ENCODE peak calls at places on chromosomes 11 and 22, in seven cellular contexts. G is esophagus squamous epithelium, S is tibial nerve, U is Peyer's patch, M is IMR-90, B is endothelial cell of umbilical vein, D is psoas muscle. T is an unnamed sample.

GRCh38 chr22:40922484-40923303 is 28.5 kb upstream of the RBX1 start:
- DNase-seq in D (no peak), B (peak), S (no peak), U (no peak), M (peak), G (no peak), T (peak)

GRCh38 chr22:24601217-24602104 is 1.5 kb upstream of the GGT1 start:
- DNase-seq in B (no peak), U (peak), D (no peak), M (no peak), S (no peak), G (no peak), T (peak)

GRCh38 chr11:44002191-44003093 is 45.3 kb upstream of the ACCSL start:
- DNase-seq in U (peak), S (no peak), M (no peak), G (no peak), B (no peak), D (no peak), T (no peak)

GRCh38 chr11:45247433-45247832 is 38.7 kb downstream of the SYT13 start:
- DNase-seq in M (no peak), S (no peak), U (no peak), D (no peak), G (no peak), B (no peak), T (no peak)

GRCh38 chr11:62921573-62922188 is 518 bp upstream of the CHRM1 start:
- DNase-seq in B (no peak), G (no peak), U (no peak), M (peak), D (no peak), S (no peak), T (no peak)

GRCh38 chr11:115256326-115257197 is 247.7 kb downstream of the CADM1 start:
- DNase-seq in S (no peak), U (no peak), D (no peak), G (no peak), B (no peak), M (no peak), T (no peak)

GRCh38 chr11:120547871-120548681 is 36.5 kb downstream of the GRIK4 start:
- DNase-seq in M (peak), B (peak), D (peak), S (peak), G (no peak), U (peak), T (peak)

GRCh38 chr22:41603873-41604332 is 14.3 kb upstream of the PMM1 start:
- DNase-seq in S (no peak), D (no peak), U (peak), M (no peak), B (no peak), G (no peak), T (peak)

GRCh38 chr11:122882809-122883681 is 486 bp downstream of the JHY start:
- DNase-seq in D (peak), M (peak), G (no peak), S (peak), U (peak), B (peak), T (no peak)

GRCh38 chr22:41245917-41246499 is 5.3 kb upstream of the CHADL start:
- DNase-seq in U (no peak), D (no peak), S (no peak), B (no peak), M (no peak), G (no peak), T (no peak)

GRCh38 chr22:49102367-49102766 is 725.3 kb downstream of the BRD1 start:
- DNase-seq in B (no peak), M (no peak), U (no peak), G (no peak), S (no peak), D (no peak), T (no peak)

GRCh38 chr11:72573380-72573949 is 100.8 kb downstream of the PDE2A start:
- DNase-seq in U (peak), M (peak), G (no peak), B (peak), S (no peak), D (no peak), T (peak)

GRCh38 chr22:22556995-22557925 is 1.8 kb downstream of the PRAME start:
- DNase-seq in D (no peak), G (no peak), S (no peak), M (no peak), U (no peak), B (no peak), T (no peak)

GRCh38 chr22:37636186-37636948 is 3.1 kb upstream of the SH3BP1 start:
- DNase-seq in U (peak), M (peak), G (no peak), D (no peak), B (no peak), S (no peak), T (peak)

GRCh38 chr11:17735823-17736772 is 1.5 kb downstream of the KCNC1 start:
- DNase-seq in M (no peak), G (no peak), B (no peak), S (no peak), U (peak), D (peak), T (no peak)

GRCh38 chr11:34358258-34358665 is 452 bp upstream of the ABTB2 start:
- DNase-seq in G (no peak), U (peak), B (peak), M (peak), D (no peak), S (no peak), T (peak)

GRCh38 chr11:111922803-111923202 is 4.1 kb downstream of the C11orf52 start:
- DNase-seq in U (no peak), G (no peak), D (no peak), S (no peak), B (peak), M (peak), T (no peak)

GRCh38 chr11:47236482-47236881 is 12.1 kb downstream of the ACP2 start:
- DNase-seq in S (no peak), G (no peak), B (peak), U (no peak), M (peak), D (no peak), T (peak)

GRCh38 chr11:72393303-72393702 is 41.0 kb downstream of the CLPB start:
- DNase-seq in U (no peak), M (no peak), S (no peak), B (no peak), D (no peak), G (no peak), T (no peak)

GRCh38 chr11:100874203-100874602 is 187.1 kb downstream of the ARHGAP42 start:
- DNase-seq in M (no peak), D (no peak), B (no peak), U (no peak), S (no peak), G (no peak), T (no peak)

GRCh38 chr22:23066200-23067022 is 3.9 kb upstream of the GNAZ start:
- DNase-seq in U (peak), G (no peak), S (no peak), D (peak), B (no peak), M (no peak), T (no peak)

GRCh38 chr22:37765498-37765897 is 42.2 kb upstream of the GCAT start:
- DNase-seq in S (no peak), D (no peak), U (no peak), M (no peak), B (no peak), G (no peak), T (no peak)

GRCh38 chr11:28770806-28771205 is 662.6 kb downstream of the METTL15 start:
- DNase-seq in M (peak), B (no peak), U (no peak), G (no peak), S (no peak), D (no peak), T (no peak)

GRCh38 chr11:47512701-47513100 is 40.2 kb downstream of the CELF1 start:
- DNase-seq in U (no peak), D (no peak), M (no peak), S (no peak), B (no peak), G (no peak), T (no peak)

GRCh38 chr11:103733889-103734288 is 302.6 kb upstream of the DDI1 start:
- DNase-seq in G (no peak), U (no peak), S (no peak), M (no peak), D (no peak), B (no peak), T (no peak)

GRCh38 chr22:17785185-17786184 is 11.2 kb upstream of the BID start:
- DNase-seq in S (no peak), B (peak), D (peak), U (peak), G (no peak), M (no peak), T (peak)

GRCh38 chr11:63680842-63681207 is 475 bp upstream of the RTN3 start:
- DNase-seq in M (no peak), U (no peak), G (no peak), S (no peak), B (no peak), D (no peak), T (no peak)

GRCh38 chr11:44505591-44506054 is 59.8 kb upstream of the CD82 start:
- DNase-seq in B (no peak), D (no peak), U (no peak), S (no peak), G (no peak), M (peak), T (no peak)

GRCh38 chr11:57586711-57587110 is 10.8 kb upstream of the SERPING1 start:
- DNase-seq in D (no peak), G (no peak), U (no peak), M (no peak), B (no peak), S (no peak), T (no peak)

GRCh38 chr11:45102810-45103621 is 43.4 kb upstream of the PRDM11 start:
- DNase-seq in M (peak), D (peak), B (peak), U (peak), S (no peak), G (no peak), T (peak)

GRCh38 chr11:120858740-120859139 is 165.2 kb upstream of the TBCEL start:
- DNase-seq in D (no peak), M (peak), S (no peak), B (peak), U (no peak), G (no peak), T (no peak)

GRCh38 chr11:57751676-57752253 is at the start of gene BTBD18:
- DNase-seq in U (peak), B (peak), M (peak), S (no peak), D (no peak), G (no peak), T (peak)

GRCh38 chr11:13277719-13278619 is at the start of gene BMAL1:
- DNase-seq in G (no peak), U (peak), M (no peak), D (peak), B (no peak), S (peak), T (peak)

GRCh38 chr22:26805131-26805530 is 147.7 kb downstream of the MIAT start:
- DNase-seq in D (no peak), S (no peak), G (no peak), U (no peak), B (no peak), M (peak), T (peak)

GRCh38 chr22:39482768-39483167 is 19.3 kb upstream of the MIEF1 start:
- DNase-seq in M (peak), D (no peak), U (no peak), S (no peak), B (peak), G (no peak), T (no peak)

GRCh38 chr11:749731-750130 is 2.5 kb downstream of the TALDO1 start:
- DNase-seq in S (no peak), B (no peak), U (no peak), D (no peak), M (no peak), G (no peak), T (no peak)
- H3K27ac ChIP-seq in S (no peak), B (no peak), U (no peak), D (no peak), M (no peak), G (peak), T (no peak)

GRCh38 chr11:127013550-127013949 is 13.0 kb upstream of the KIRREL3 start:
- DNase-seq in S (no peak), G (no peak), B (no peak), D (no peak), U (no peak), M (no peak), T (no peak)
- H3K27ac ChIP-seq in S (no peak), G (no peak), B (no peak), D (no peak), U (no peak), M (no peak), T (no peak)

DNA sequence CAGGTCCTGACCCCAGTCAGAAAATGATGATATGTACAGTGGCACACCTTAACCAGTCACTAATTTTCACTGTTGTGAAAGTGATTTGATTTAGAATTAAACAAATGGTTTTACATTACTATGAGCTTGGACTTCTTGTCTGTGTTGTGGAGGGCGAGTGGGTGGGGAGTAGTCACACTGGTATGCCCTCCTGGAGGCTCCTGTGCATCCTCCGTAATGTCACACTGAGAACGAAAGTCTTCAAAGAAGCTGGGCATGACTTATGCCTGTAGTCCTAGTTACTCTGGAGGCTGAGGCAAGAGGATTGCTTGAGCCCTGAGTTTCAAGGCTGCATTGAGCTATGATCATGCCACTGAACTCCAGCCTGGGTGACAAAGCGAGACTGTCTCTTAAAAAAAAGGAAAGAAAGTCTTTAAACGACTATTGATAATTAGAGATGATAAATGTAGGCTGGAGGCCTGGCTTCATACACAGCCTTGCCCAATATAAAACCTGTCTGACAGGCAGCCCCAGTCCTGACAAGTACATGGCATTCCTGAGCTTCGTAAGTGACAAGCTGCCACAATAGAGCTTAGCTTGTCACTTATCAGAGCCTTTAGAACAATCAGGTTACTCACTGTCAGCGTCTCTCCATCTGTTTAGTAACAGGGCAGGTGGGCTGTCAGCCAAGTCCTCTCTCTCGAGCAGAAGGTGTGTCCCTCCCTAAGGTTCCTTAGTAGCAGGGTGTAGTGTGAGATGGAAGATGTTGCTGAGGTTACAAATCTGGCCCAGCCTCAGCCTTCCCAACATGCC is 5.0 kb upstream of the LIMK2 start:
- DNase-seq in G (no peak), U (peak), S (no peak), M (no peak), B (no peak), D (peak), T (no peak)
- H3K27ac ChIP-seq in G (peak), U (no peak), S (no peak), M (no peak), B (no peak), D (peak), T (no peak)

GRCh38 chr11:9313648-9314290 is 624 bp downstream of the TMEM41B start:
- DNase-seq in M (peak), G (no peak), U (peak), D (no peak), B (peak), S (no peak), T (no peak)
- H3K27ac ChIP-seq in M (peak), G (peak), U (peak), D (peak), B (peak), S (peak), T (peak)

DNA sequence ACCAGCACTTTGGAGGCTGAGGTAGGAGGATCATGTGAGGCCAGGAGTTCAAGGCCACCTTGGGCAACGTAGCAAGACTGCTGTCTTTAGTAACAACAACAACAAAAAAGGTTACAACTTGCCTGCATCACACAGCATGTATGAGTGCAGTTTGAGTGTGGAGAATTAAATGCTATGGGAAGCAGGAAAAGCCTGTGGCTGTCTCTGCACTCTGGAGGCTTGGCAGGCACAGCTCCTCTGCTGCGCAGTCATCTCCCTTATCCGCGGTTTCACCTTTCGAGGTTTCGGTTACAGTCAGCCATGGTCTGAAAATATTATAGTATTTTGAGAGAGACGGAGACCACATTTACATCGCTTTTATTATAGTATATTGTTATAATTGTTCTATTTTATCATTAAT is 2.9 kb downstream of the MICAL2 start:
- DNase-seq in M (peak), S (no peak), G (no peak), B (no peak), D (no peak), U (no peak), T (no peak)
- H3K27ac ChIP-seq in M (peak), S (peak), G (peak), B (no peak), D (no peak), U (peak), T (no peak)

GRCh38 chr11:26087095-26087935 is 244.6 kb upstream of the ANO3 start:
- DNase-seq in M (no peak), U (no peak), S (no peak), G (no peak), D (no peak), B (no peak), T (no peak)

GRCh38 chr11:26079966-26080365 is 252.0 kb upstream of the ANO3 start:
- DNase-seq in S (no peak), D (no peak), G (no peak), M (no peak), B (no peak), U (no peak), T (no peak)

GRCh38 chr11:26088391-26088790 is 243.5 kb upstream of the ANO3 start:
- DNase-seq in U (no peak), B (peak), M (peak), D (no peak), G (no peak), S (no peak), T (no peak)

GRCh38 chr11:26078217-26078821 is 253.6 kb upstream of the ANO3 start:
- DNase-seq in U (no peak), D (no peak), M (peak), S (no peak), G (no peak), B (no peak), T (no peak)

DNA sequence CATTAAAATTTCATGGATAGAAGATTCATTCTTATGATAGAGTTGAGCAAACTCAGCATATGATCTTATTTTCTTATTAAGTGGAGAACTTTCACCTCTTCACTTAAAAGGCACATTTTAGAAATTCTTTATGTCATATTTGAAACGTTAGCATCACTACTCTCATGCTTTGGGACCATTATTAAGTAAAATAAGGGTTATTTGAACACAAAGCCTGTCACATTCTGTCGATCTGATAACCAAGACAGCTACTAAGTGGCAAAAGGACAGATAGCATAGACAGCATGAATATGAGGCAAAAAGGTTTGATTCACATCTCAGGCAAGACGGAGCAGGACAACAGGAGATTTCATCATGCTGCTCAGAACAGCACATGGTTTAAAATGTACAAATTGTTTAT is 247.6 kb upstream of the ANO3 start:
- DNase-seq in M (no peak), G (no peak), U (no peak), B (no peak), D (no peak), S (no peak), T (no peak)
- H3K27ac ChIP-seq in M (no peak), G (no peak), U (no peak), B (no peak), D (no peak), S (no peak), T (no peak)

DNA sequence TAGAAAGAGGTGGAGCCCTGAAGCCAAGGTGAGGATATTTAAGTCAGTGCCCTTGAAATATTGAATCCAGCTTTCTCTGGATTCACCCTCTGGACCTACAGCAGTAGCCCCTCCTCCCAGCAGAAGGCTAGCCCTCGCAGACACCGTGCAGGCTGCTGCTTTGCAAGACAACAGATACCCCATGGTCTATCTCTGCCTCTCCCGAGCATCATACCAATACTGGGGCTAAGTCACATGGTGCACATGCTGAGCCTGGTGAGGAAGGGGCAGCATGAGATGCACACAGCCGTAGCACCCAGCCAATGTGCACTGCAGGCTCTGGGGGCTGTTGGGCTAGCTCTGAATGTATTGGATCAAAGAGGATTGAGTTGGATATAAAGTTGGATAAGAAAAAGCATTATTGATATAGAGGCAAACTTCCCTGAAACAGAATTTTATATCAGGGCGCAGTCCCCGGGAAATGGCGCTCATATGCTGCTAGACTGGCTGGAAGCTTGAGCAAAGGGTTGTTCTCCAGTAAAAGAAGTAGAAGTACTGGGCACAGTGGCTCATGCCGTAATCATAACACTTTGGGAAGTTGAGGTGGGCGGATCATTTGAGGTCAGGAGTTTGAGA is 200.5 kb upstream of the B3GAT1 start:
- DNase-seq in M (no peak), S (no peak), G (no peak), U (no peak), D (no peak), B (no peak), T (no peak)
- H3K27ac ChIP-seq in M (no peak), S (no peak), G (no peak), U (no peak), D (no peak), B (no peak), T (no peak)

GRCh38 chr11:23973244-23973643 is 523.6 kb upstream of the LUZP2 start:
- DNase-seq in U (no peak), S (no peak), M (no peak), D (no peak), G (no peak), B (no peak), T (no peak)
- H3K27ac ChIP-seq in U (no peak), S (no peak), M (no peak), D (no peak), G (no peak), B (no peak), T (no peak)

DNA sequence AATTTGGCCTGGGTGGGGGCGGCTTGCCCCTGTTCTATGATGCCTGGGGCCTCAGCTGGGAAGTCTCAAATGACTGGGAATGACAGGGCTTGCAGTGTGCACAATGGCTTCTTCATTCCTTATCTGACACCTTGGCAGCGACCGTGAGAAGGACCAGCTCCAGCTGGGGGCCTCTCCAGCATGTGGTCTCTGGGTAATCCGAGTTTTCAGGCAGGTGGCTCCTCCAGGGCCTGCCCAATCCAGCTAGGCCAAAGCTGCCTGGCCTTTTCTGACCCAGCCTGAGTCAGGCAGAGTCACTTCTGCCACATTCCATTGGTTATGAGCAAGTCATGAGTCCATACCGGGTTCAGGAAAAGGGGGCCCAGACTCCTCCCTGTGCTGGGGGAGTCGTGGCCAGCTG is 646.0 kb downstream of the OPCML start:
- DNase-seq in G (no peak), M (peak), D (no peak), B (no peak), U (no peak), S (no peak), T (peak)
- H3K27ac ChIP-seq in G (no peak), M (no peak), D (no peak), B (no peak), U (no peak), S (no peak), T (no peak)

GRCh38 chr22:50267591-50268390 is 2.4 kb downstream of the MAPK11 start:
- DNase-seq in M (peak), B (peak), D (peak), S (peak), U (peak), G (no peak), T (no peak)
- H3K27ac ChIP-seq in M (no peak), B (no peak), D (no peak), S (no peak), U (no peak), G (peak), T (no peak)